ENCODE peak calls at places on chromosomes 13 and 19, in five cellular contexts. Y is NCI-H2029, I is astrocyte of the spinal cord, W is RPMI8226, L is COLO829. F is an unnamed sample.

GRCh38 chr19:19900124-19900523 is 622 bp upstream of the ZNF93 start:
- DNase-seq in Y (no peak), I (peak; percentile 79), W (no peak), L (no peak), F (no peak)

GRCh38 chr13:27379126-27379525 is 45.3 kb upstream of the GTF3A start:
- DNase-seq in Y (no peak), I (no peak), W (no peak), L (no peak), F (no peak)

GRCh38 chr19:18832331-18833140 is 777 bp downstream of the UPF1 start:
- DNase-seq in Y (no peak), I (no peak), W (peak; percentile 60), L (no peak), F (no peak)

GRCh38 chr19:50741179-50741933 is 18.2 kb downstream of the CLEC11A start:
- DNase-seq in Y (no peak), I (no peak), W (no peak), L (no peak), F (peak; percentile 37)

GRCh38 chr19:18538115-18538514 is 5.3 kb downstream of the FKBP8 start:
- DNase-seq in Y (no peak), I (no peak), W (no peak), L (no peak), F (no peak)

GRCh38 chr13:74204606-74205312 is 70.6 kb upstream of the KLF12 start:
- DNase-seq in Y (no peak), I (peak; percentile 65), W (no peak), L (no peak), F (no peak)

GRCh38 chr19:8245869-8246835 is 37.0 kb downstream of the CERS4 start:
- DNase-seq in Y (no peak), I (no peak), W (no peak), L (no peak), F (no peak)

GRCh38 chr13:29693297-29693945 is 97.9 kb upstream of the SLC7A1 start:
- DNase-seq in Y (no peak), I (no peak), W (peak; percentile 90), L (no peak), F (no peak)

GRCh38 chr19:27793128-27793643 is 1419.8 kb downstream of the UQCRFS1 start:
- DNase-seq in Y (peak; percentile 87), I (peak; percentile 85), W (peak; percentile 94), L (peak; percentile 85), F (no peak)

GRCh38 chr19:756232-756631 is 5.3 kb downstream of the MISP start:
- DNase-seq in Y (no peak), I (peak; percentile 42), W (no peak), L (peak; percentile 58), F (no peak)

GRCh38 chr19:2765376-2765775 is 17.7 kb downstream of the SGTA start:
- DNase-seq in Y (no peak), I (no peak), W (no peak), L (no peak), F (no peak)

GRCh38 chr19:57583104-57583520 is 833 bp upstream of the ZIK1 start:
- DNase-seq in Y (no peak), I (no peak), W (no peak), L (no peak), F (no peak)

GRCh38 chr13:108777421-108778420 is 148.3 kb downstream of the MYO16 start:
- DNase-seq in Y (no peak), I (peak; percentile 97), W (no peak), L (no peak), F (no peak)

F was measured in pulmonary artery endothelial cell.